ENCODE peak calls at places on chromosomes 13 and 19, in six cellular contexts. One of them, this sample, is unnamed.

GRCh38 chr19:3880471-3881271 is at the start of gene ATCAY:
- DNase-seq in fibroblast of the aortic adventitia: no peak
- DNase-seq in RWPE1: no peak
- DNase-seq in CD4-positive, alpha-beta T cell: no peak
- DNase-seq in astrocyte of the cerebellum: no peak
- DNase-seq in fibroblast of pulmonary artery: no peak
- DNase-seq in this sample: no peak

GRCh38 chr19:52270266-52270885 is 989 bp downstream of the ZNF766 start:
- DNase-seq in RWPE1: peak
- DNase-seq in astrocyte of the cerebellum: no peak
- DNase-seq in CD4-positive, alpha-beta T cell: no peak
- DNase-seq in fibroblast of the aortic adventitia: no peak
- DNase-seq in fibroblast of pulmonary artery: no peak
- DNase-seq in this sample: no peak

GRCh38 chr19:18193388-18194207 is 580 bp downstream of the MPV17L2 start:
- DNase-seq in fibroblast of the aortic adventitia: no peak
- DNase-seq in RWPE1: no peak
- DNase-seq in fibroblast of pulmonary artery: no peak
- DNase-seq in astrocyte of the cerebellum: no peak
- DNase-seq in CD4-positive, alpha-beta T cell: no peak
- DNase-seq in this sample: no peak

GRCh38 chr19:3670258-3670795 is 29.9 kb downstream of the PIP5K1C start:
- DNase-seq in fibroblast of pulmonary artery: peak
- DNase-seq in CD4-positive, alpha-beta T cell: no peak
- DNase-seq in fibroblast of the aortic adventitia: peak
- DNase-seq in astrocyte of the cerebellum: no peak
- DNase-seq in RWPE1: no peak
- DNase-seq in this sample: peak

GRCh38 chr19:2719910-2720776 is 1.0 kb downstream of the DIRAS1 start:
- DNase-seq in fibroblast of pulmonary artery: no peak
- DNase-seq in fibroblast of the aortic adventitia: peak
- DNase-seq in CD4-positive, alpha-beta T cell: no peak
- DNase-seq in astrocyte of the cerebellum: no peak
- DNase-seq in RWPE1: no peak
- DNase-seq in this sample: peak

GRCh38 chr13:101749584-101749983 is 297.1 kb downstream of the ITGBL1 start:
- DNase-seq in RWPE1: no peak
- DNase-seq in astrocyte of the cerebellum: no peak
- DNase-seq in CD4-positive, alpha-beta T cell: no peak
- DNase-seq in fibroblast of the aortic adventitia: no peak
- DNase-seq in fibroblast of pulmonary artery: no peak
- DNase-seq in this sample: no peak

GRCh38 chr13:101576977-101577376 is 124.5 kb downstream of the ITGBL1 start:
- DNase-seq in RWPE1: no peak
- DNase-seq in CD4-positive, alpha-beta T cell: no peak
- DNase-seq in fibroblast of the aortic adventitia: no peak
- DNase-seq in astrocyte of the cerebellum: no peak
- DNase-seq in fibroblast of pulmonary artery: no peak
- DNase-seq in this sample: peak

GRCh38 chr19:31274964-31275319 is 74.3 kb downstream of the TSHZ3 start:
- DNase-seq in fibroblast of pulmonary artery: no peak
- DNase-seq in RWPE1: no peak
- DNase-seq in CD4-positive, alpha-beta T cell: no peak
- DNase-seq in fibroblast of the aortic adventitia: no peak
- DNase-seq in astrocyte of the cerebellum: no peak
- DNase-seq in this sample: no peak

GRCh38 chr13:50125556-50126377 is 110.5 kb downstream of the KCNRG start:
- DNase-seq in fibroblast of the aortic adventitia: peak
- DNase-seq in astrocyte of the cerebellum: peak
- DNase-seq in fibroblast of pulmonary artery: peak
- DNase-seq in RWPE1: peak
- DNase-seq in CD4-positive, alpha-beta T cell: peak
- DNase-seq in this sample: peak

GRCh38 chr19:48635966-48636858 is 967 bp downstream of the DBP start:
- DNase-seq in CD4-positive, alpha-beta T cell: no peak
- DNase-seq in astrocyte of the cerebellum: no peak
- DNase-seq in RWPE1: no peak
- DNase-seq in fibroblast of the aortic adventitia: no peak
- DNase-seq in fibroblast of pulmonary artery: no peak
- DNase-seq in this sample: no peak

GRCh38 chr13:88754141-88754540 is 1083.0 kb downstream of the SLITRK5 start:
- DNase-seq in fibroblast of the aortic adventitia: no peak
- DNase-seq in astrocyte of the cerebellum: no peak
- DNase-seq in RWPE1: no peak
- DNase-seq in fibroblast of pulmonary artery: no peak
- DNase-seq in CD4-positive, alpha-beta T cell: no peak
- DNase-seq in this sample: no peak

GRCh38 chr19:54606891-54607781 is 13.7 kb downstream of the LILRA1 start:
- DNase-seq in CD4-positive, alpha-beta T cell: no peak
- DNase-seq in fibroblast of pulmonary artery: no peak
- DNase-seq in RWPE1: no peak
- DNase-seq in fibroblast of the aortic adventitia: no peak
- DNase-seq in astrocyte of the cerebellum: no peak
- DNase-seq in this sample: no peak

GRCh38 chr19:10166046-10166445 is 28.7 kb downstream of the DNMT1 start:
- DNase-seq in RWPE1: no peak
- DNase-seq in fibroblast of pulmonary artery: no peak
- DNase-seq in astrocyte of the cerebellum: no peak
- DNase-seq in CD4-positive, alpha-beta T cell: no peak
- DNase-seq in fibroblast of the aortic adventitia: no peak
- DNase-seq in this sample: no peak

GRCh38 chr13:37407156-37407555 is 191.4 kb downstream of the POSTN start:
- DNase-seq in RWPE1: no peak
- DNase-seq in fibroblast of pulmonary artery: no peak
- DNase-seq in fibroblast of the aortic adventitia: no peak
- DNase-seq in astrocyte of the cerebellum: no peak
- DNase-seq in CD4-positive, alpha-beta T cell: no peak
- DNase-seq in this sample: no peak

GRCh38 chr19:44753619-44753931 is 5.1 kb downstream of the BCL3 start:
- DNase-seq in CD4-positive, alpha-beta T cell: no peak
- DNase-seq in astrocyte of the cerebellum: no peak
- DNase-seq in fibroblast of pulmonary artery: no peak
- DNase-seq in RWPE1: no peak
- DNase-seq in fibroblast of the aortic adventitia: no peak
- DNase-seq in this sample: no peak

GRCh38 chr13:113495494-113496251 is 5.2 kb upstream of the DCUN1D2 start:
- DNase-seq in CD4-positive, alpha-beta T cell: no peak
- DNase-seq in fibroblast of the aortic adventitia: peak
- DNase-seq in RWPE1: no peak
- DNase-seq in astrocyte of the cerebellum: no peak
- DNase-seq in fibroblast of pulmonary artery: no peak
- DNase-seq in this sample: peak

GRCh38 chr19:45758921-45759320 is 10.1 kb downstream of the SIX5 start:
- DNase-seq in RWPE1: no peak
- DNase-seq in fibroblast of the aortic adventitia: no peak
- DNase-seq in fibroblast of pulmonary artery: no peak
- DNase-seq in CD4-positive, alpha-beta T cell: no peak
- DNase-seq in astrocyte of the cerebellum: no peak
- DNase-seq in this sample: no peak

GRCh38 chr19:8615813-8616596 is 5.5 kb upstream of the ADAMTS10 start:
- DNase-seq in fibroblast of pulmonary artery: peak
- DNase-seq in CD4-positive, alpha-beta T cell: peak
- DNase-seq in astrocyte of the cerebellum: no peak
- DNase-seq in RWPE1: peak
- DNase-seq in fibroblast of the aortic adventitia: peak
- DNase-seq in this sample: peak

GRCh38 chr13:95948646-95949045 is 104.6 kb downstream of the UGGT2 start:
- DNase-seq in RWPE1: no peak
- DNase-seq in fibroblast of pulmonary artery: peak
- DNase-seq in astrocyte of the cerebellum: peak
- DNase-seq in CD4-positive, alpha-beta T cell: no peak
- DNase-seq in fibroblast of the aortic adventitia: peak
- DNase-seq in this sample: peak

GRCh38 chr19:32652893-32653625 is 21.9 kb downstream of the ANKRD27 start:
- DNase-seq in CD4-positive, alpha-beta T cell: no peak
- DNase-seq in astrocyte of the cerebellum: peak
- DNase-seq in RWPE1: no peak
- DNase-seq in fibroblast of pulmonary artery: peak
- DNase-seq in fibroblast of the aortic adventitia: peak
- DNase-seq in this sample: peak

DNA sequence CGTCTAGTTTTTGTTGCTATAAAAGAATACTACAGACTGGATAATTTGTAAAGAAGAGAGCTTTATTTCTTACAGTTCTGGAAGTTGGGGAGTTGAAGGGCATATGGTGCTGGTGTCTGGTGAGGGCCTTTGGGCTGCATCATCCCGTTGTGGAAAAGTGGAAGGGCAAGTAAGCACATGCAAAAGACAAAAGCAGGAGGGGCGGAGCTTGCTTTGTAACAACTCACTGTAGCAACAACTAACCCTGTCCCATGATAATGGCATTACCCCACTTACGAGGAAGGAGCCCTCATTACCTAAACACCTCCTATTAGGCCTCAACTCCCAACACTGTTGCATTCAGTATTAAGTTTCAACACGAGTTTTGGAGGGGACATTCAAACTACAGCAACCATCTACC is 7.2 kb upstream of the DNAJC15 start:
- DNase-seq in CD4-positive, alpha-beta T cell: no peak
- DNase-seq in fibroblast of the aortic adventitia: no peak
- DNase-seq in RWPE1: no peak
- DNase-seq in astrocyte of the cerebellum: no peak
- DNase-seq in fibroblast of pulmonary artery: no peak
- DNase-seq in this sample: no peak
- TF ChIP-seq CTCF in CD4-positive, alpha-beta T cell: no peak
- TF ChIP-seq CTCF in fibroblast of the aortic adventitia: no peak
- TF ChIP-seq CTCF in RWPE1: no peak
- TF ChIP-seq CTCF in astrocyte of the cerebellum: no peak
- TF ChIP-seq CTCF in fibroblast of pulmonary artery: no peak
- TF ChIP-seq CTCF in this sample: no peak

DNA sequence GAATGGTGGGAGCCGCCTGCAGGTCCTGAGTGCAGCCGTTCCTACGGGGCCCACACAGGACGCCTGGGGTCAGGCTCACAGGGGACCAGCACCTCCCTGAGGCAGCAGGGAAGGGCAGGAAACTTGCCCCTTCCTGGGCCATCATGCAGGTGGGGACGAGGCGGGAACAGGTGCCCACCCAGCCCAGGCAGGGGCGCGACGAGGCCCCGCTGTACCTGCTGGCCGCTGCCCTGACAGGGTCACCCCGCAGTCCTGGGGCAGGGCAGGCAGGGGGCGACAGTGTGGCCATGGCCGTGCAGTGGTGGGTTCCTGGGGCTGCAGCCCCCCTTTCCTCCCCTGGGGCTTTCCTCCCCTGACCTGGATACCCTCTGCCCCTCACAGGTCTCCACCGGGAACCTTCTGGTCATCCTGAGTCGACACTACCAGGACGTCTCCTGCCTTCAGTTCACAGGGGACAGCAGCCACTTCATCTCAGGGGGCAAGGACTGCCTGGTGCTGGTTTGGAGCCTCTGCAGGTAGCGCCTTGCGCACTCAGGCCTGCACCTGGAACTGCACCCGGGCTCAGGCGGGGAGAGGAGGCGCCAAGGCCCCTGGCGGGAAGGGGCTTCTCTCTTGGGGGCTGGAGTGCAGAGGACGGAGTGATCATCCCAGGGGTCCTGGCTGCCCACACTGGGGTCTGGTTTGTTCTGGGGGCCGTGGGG is 5.4 kb downstream of the WDR18 start:
- DNase-seq in astrocyte of the cerebellum: no peak
- DNase-seq in CD4-positive, alpha-beta T cell: no peak
- DNase-seq in fibroblast of the aortic adventitia: no peak
- DNase-seq in RWPE1: no peak
- DNase-seq in fibroblast of pulmonary artery: no peak
- DNase-seq in this sample: no peak
- TF ChIP-seq CTCF in astrocyte of the cerebellum: peak
- TF ChIP-seq CTCF in CD4-positive, alpha-beta T cell: no peak
- TF ChIP-seq CTCF in fibroblast of the aortic adventitia: peak
- TF ChIP-seq CTCF in RWPE1: no peak
- TF ChIP-seq CTCF in fibroblast of pulmonary artery: peak
- TF ChIP-seq CTCF in this sample: peak

DNA sequence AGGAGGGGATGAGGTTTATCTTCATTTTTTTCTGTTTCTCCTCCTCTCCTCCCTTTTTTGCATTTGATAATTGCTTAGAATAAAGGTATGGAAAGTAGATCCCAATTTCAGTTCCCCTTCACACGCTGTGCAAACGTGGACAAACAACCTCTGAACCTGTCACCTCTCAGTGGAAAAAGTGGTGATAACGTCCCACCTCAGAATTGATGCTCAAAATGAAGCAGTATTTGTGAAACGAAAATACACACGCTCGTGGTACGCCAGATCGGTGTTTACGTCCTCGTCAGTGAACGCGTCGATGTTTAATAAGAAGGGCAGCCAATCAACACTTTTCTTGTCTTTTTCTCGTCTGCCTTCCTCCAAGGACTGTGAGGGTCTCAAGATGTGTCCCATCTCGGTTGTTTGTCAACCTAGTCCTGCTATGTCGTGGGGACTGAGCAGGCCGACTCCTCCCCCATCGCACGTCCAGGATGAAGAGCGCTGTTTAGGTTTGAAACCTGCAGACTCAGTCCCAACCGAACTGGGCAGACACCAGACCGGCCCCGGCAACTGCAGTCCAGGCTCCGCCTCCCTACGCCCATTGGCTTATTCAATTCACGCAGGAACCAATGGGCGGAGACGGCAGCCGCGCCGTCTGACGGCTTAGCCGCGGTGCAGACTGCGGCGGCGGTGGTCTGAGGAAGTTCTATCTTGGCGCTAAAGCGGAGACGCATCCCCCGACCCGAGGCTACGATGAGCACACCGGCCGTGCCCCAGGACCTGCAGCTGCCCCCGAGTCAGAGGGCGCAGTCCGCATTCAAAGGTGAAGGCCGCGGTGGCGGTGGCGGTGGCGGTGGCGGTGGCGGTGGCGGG is at the start of gene CKAP2:
- DNase-seq in astrocyte of the cerebellum: peak
- DNase-seq in fibroblast of the aortic adventitia: peak
- DNase-seq in fibroblast of pulmonary artery: peak
- DNase-seq in CD4-positive, alpha-beta T cell: peak
- DNase-seq in RWPE1: peak
- DNase-seq in this sample: peak
- TF ChIP-seq CTCF in astrocyte of the cerebellum: no peak
- TF ChIP-seq CTCF in fibroblast of the aortic adventitia: no peak
- TF ChIP-seq CTCF in fibroblast of pulmonary artery: no peak
- TF ChIP-seq CTCF in CD4-positive, alpha-beta T cell: no peak
- TF ChIP-seq CTCF in RWPE1: no peak
- TF ChIP-seq CTCF in this sample: no peak

DNA sequence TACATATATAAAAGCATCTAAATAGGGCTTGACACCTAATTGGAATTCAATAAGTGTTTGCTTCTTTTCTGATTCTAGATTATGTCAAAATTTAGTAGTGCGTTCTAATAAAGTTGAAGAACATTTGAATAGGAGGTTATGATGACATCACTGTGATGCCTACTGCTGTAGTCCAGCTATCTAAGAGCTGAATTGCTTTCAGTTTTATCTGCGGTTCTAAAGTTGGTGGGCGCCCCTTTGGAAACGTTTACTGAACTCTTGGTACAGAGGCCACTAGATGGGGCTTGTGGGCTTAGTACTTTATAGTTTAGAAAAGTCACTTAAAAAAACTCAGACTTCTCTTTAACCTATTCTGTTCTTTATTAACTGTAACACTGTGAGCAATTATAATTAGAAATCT is 776.9 kb downstream of the GPC5 start:
- DNase-seq in astrocyte of the cerebellum: peak
- DNase-seq in fibroblast of the aortic adventitia: peak
- DNase-seq in CD4-positive, alpha-beta T cell: no peak
- DNase-seq in RWPE1: no peak
- DNase-seq in fibroblast of pulmonary artery: peak
- DNase-seq in this sample: peak
- TF ChIP-seq CTCF in astrocyte of the cerebellum: peak
- TF ChIP-seq CTCF in fibroblast of the aortic adventitia: peak
- TF ChIP-seq CTCF in CD4-positive, alpha-beta T cell: no peak
- TF ChIP-seq CTCF in RWPE1: peak
- TF ChIP-seq CTCF in fibroblast of pulmonary artery: peak
- TF ChIP-seq CTCF in this sample: peak

GRCh38 chr13:25980255-25980654 is 71.6 kb downstream of the SHISA2 start:
- DNase-seq in CD4-positive, alpha-beta T cell: no peak
- DNase-seq in fibroblast of pulmonary artery: peak
- DNase-seq in astrocyte of the cerebellum: no peak
- DNase-seq in fibroblast of the aortic adventitia: no peak
- DNase-seq in RWPE1: no peak
- DNase-seq in this sample: peak
- TF ChIP-seq CTCF in CD4-positive, alpha-beta T cell: no peak
- TF ChIP-seq CTCF in fibroblast of pulmonary artery: peak
- TF ChIP-seq CTCF in astrocyte of the cerebellum: peak
- TF ChIP-seq CTCF in fibroblast of the aortic adventitia: no peak
- TF ChIP-seq CTCF in RWPE1: no peak
- TF ChIP-seq CTCF in this sample: peak

This sample was measured in choroid plexus epithelial cell.